ENCODE peak calls at places on chromosome 2, in seven cellular contexts. L is IMR-90, B is GM12878, U is H1, Z is SK-N-SH, W is K562, T is HepG2. Q is an unnamed sample.

GRCh38 chr2:169073972-169074751 is 4.8 kb downstream of the DHRS9 start:
- DNase-seq in L (no peak), B (no peak), U (no peak), Z (no peak), W (no peak), T (no peak), Q (no peak)

GRCh38 chr2:67515021-67515420 is 117.9 kb downstream of the ETAA1 start:
- DNase-seq in L (no peak), B (no peak), U (no peak), Z (no peak), W (no peak), T (no peak), Q (no peak)

GRCh38 chr2:101559576-101559975 is 84.7 kb upstream of the RFX8 start:
- DNase-seq in L (peak; percentile 28), B (no peak), U (no peak), Z (no peak), W (no peak), T (no peak), Q (no peak)

GRCh38 chr2:230537531-230537976 is 121.6 kb downstream of the SP100 start:
- DNase-seq in L (no peak), B (peak; percentile 71), U (no peak), Z (no peak), W (no peak), T (no peak), Q (no peak)

GRCh38 chr2:33051586-33052385 is 105.0 kb downstream of the LTBP1 start:
- DNase-seq in L (peak; percentile 70), B (no peak), U (no peak), Z (no peak), W (no peak), T (peak; percentile 41), Q (peak; percentile 66)

GRCh38 chr2:150204449-150204848 is 283.0 kb downstream of the RND3 start:
- DNase-seq in L (peak; percentile 98), B (no peak), U (no peak), Z (no peak), W (no peak), T (no peak), Q (peak; percentile 14)

GRCh38 chr2:217027414-217027813 is 167.6 kb upstream of the TNP1 start:
- DNase-seq in L (no peak), B (no peak), U (no peak), Z (no peak), W (no peak), T (no peak), Q (no peak)

GRCh38 chr2:3867451-3867850 is 164.1 kb downstream of the DCDC2C start:
- DNase-seq in L (no peak), B (no peak), U (no peak), Z (no peak), W (no peak), T (no peak), Q (no peak)

GRCh38 chr2:20465716-20466391 is 19.0 kb downstream of the RHOB start:
- DNase-seq in L (no peak), B (no peak), U (no peak), Z (peak; percentile 67), W (no peak), T (no peak), Q (no peak)

GRCh38 chr2:176636376-176636775 is 367.1 kb downstream of the MTX2 start:
- DNase-seq in L (no peak), B (no peak), U (no peak), Z (peak; percentile 60), W (no peak), T (no peak), Q (no peak)

GRCh38 chr2:176639016-176639343 is 369.7 kb downstream of the MTX2 start:
- DNase-seq in L (no peak), B (no peak), U (no peak), Z (no peak), W (no peak), T (no peak), Q (no peak)

GRCh38 chr2:176638167-176639015 is 369.1 kb downstream of the MTX2 start:
- DNase-seq in L (peak; percentile 45), B (no peak), U (no peak), Z (peak; percentile 89), W (peak; percentile 59), T (peak; percentile 15), Q (peak; percentile 68)

GRCh38 chr2:176637134-176637496 is 367.9 kb downstream of the MTX2 start:
- DNase-seq in L (no peak), B (no peak), U (no peak), Z (no peak), W (no peak), T (no peak), Q (no peak)

DNA sequence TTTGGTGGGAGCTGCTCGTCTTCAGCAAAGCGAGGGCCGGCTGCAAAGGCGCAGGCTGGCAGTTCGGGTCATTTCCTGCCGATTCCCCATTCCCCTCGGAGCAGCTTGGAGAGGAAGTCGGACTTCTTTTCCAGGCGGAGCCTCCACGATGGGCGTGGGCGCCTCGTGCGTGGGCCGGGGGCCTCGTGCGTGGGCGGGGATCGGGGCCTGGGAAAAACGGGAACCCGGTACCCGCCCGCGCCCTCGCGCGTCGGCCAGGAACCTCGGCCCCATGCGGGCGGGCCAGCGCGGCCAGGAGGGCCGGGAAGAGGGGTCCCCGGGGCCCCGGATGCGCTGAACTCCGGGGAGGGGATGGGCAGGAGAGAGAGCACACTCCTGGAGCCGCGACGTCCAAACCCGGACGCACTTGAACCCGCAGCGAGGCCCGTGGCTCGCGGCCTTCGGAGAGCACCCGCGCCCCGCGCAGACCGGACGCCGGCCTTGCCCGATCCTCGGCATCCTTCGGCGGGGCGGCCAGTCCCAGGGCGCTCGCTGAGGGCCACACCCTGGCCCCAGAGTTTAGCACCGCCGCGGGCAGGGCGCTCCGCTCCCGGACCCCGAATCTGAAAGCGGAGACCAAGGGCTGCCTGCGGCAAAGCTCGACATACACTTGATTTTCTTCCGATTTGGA is 368.4 kb downstream of the MTX2 start:
- DNase-seq in L (peak; percentile 23), B (no peak), U (no peak), Z (peak; percentile 84), W (no peak), T (no peak), Q (peak; percentile 75)
- TF ChIP-seq RFX5 in L (no peak), B (no peak), U (no peak), Z (no peak), W (no peak), T (no peak), Q (no peak)

DNA sequence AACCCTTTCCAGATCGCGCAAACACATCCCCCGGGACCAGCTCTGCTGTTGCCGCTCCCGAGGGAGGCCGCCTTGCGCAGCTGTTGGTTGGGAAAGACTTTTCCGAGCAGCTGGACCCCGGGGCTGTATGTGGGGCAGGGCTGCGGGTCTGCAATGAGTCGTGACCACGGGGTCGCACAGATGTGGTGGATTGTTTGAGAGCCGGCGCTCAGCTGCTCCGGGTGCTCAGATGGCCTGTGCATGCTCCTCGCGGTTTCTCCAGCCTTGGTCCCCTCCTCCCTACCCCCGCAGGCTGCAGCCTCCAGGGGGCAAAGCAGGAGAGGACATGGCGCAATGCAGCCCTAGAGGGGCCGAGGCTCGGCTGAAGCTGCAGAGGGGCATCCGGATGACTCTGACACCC is 105.2 kb upstream of the OTOS start:
- DNase-seq in L (peak; percentile 27), B (no peak), U (no peak), Z (no peak), W (no peak), T (no peak), Q (no peak)
- TF ChIP-seq RFX5 in L (no peak), B (no peak), U (no peak), Z (no peak), W (no peak), T (no peak), Q (no peak)

GRCh38 chr2:152826880-152827279 is 108.5 kb downstream of the ARL6IP6 start:
- DNase-seq in L (peak; percentile 23), B (no peak), U (peak; percentile 7), Z (no peak), W (no peak), T (no peak), Q (peak; percentile 22)
- TF ChIP-seq RFX5 in L (no peak), B (no peak), U (no peak), Z (no peak), W (no peak), T (no peak), Q (no peak)

GRCh38 chr2:26627350-26628105 is 13.6 kb downstream of the CIB4 start:
- DNase-seq in L (no peak), B (no peak), U (no peak), Z (no peak), W (no peak), T (no peak), Q (no peak)
- TF ChIP-seq RFX5 in L (no peak), B (no peak), U (no peak), Z (no peak), W (no peak), T (no peak), Q (no peak)

DNA sequence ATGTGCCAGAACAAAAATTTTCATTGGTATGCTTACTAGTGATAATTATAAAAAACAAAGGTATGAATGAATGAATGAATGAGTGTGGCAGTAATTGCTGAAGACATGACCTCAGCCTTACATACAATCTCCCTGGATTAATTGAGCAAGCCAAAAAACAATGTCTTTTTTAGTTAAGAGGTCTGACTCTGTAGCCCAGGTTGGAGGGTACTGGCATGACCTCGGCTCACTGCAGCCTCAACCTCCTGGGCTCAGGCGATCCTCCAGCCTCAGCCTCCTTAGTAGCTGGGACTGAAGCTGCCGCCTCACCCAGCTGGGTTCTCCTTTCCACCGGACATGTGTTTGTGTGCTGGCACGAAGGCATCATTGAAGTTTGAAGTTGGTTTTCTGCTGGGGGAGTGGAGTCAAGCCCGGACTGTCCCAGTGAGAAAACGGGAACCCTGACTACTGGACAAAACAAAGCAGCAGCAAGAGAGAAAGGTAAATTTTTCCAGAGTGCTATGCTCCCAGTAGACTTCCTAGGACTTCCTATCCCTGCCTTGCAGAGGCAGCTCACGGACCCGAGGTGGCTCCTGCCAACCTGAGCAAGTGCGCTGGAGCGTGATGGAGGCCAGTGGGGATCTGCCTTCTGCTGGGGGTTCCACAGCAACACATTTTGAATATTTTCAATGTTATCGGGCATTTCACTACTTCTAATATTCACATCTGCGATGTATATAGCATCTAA is 6.4 kb upstream of the IMP4 start:
- DNase-seq in L (no peak), B (no peak), U (no peak), Z (peak; percentile 45), W (no peak), T (peak; percentile 32), Q (peak; percentile 19)
- TF ChIP-seq RFX5 in L (no peak), B (no peak), U (no peak), Z (no peak), W (no peak), T (no peak), Q (no peak)

DNA sequence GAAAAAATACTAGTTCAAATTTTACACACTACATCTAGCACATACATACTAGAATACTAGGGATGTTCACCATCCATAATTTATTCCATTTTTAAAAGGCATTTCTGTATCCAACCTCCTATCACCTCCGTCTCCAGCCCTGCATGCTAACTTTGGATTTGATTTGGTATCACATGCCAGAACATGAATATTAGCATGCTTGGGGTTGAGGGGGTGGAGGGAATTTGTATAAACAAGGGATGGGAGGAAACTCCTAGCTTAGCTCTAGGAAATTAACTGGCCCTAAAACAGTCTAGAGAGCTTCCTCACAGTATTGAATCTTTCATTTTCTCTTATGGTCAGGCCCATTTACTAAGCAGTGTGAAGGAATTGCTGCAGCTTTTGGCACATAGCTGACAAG is 135.0 kb downstream of the VWC2L start:
- DNase-seq in L (peak; percentile 35), B (no peak), U (no peak), Z (no peak), W (no peak), T (no peak), Q (no peak)
- TF ChIP-seq RFX5 in L (no peak), B (no peak), U (no peak), Z (no peak), W (no peak), T (no peak), Q (no peak)

GRCh38 chr2:240602266-240603050 is 15.9 kb downstream of the CAPN10 start:
- DNase-seq in L (no peak), B (no peak), U (no peak), Z (no peak), W (no peak), T (no peak), Q (no peak)
- TF ChIP-seq RFX5 in L (no peak), B (no peak), U (no peak), Z (no peak), W (no peak), T (no peak), Q (no peak)

GRCh38 chr2:239675856-239676715 is 275.3 kb upstream of the HDAC4 start:
- DNase-seq in L (no peak), B (no peak), U (no peak), Z (peak; percentile 72), W (no peak), T (no peak), Q (no peak)
- TF ChIP-seq RFX5 in L (no peak), B (no peak), U (no peak), Z (no peak), W (no peak), T (no peak), Q (no peak)

Q was measured in A549.